ENCODE peak calls at places on chromosomes 12 and 14, in four cellular contexts. One of them, this sample, is unnamed.
A peak's percentile ranks its signal among the peaks of the same experiment; 100 is the strongest.

GRCh38 chr14:101360045-101360931 is 201.0 kb upstream of the DIO3 start:
- DNase-seq in esophagus muscularis mucosa: peak; percentile 97
- DNase-seq in adipocyte: no peak
- DNase-seq in psoas muscle: peak; percentile 78
- DNase-seq in this sample: no peak

GRCh38 chr14:93906341-93907329 is 20.5 kb upstream of the FAM181A start:
- DNase-seq in adipocyte: peak; percentile 53
- DNase-seq in esophagus muscularis mucosa: no peak
- DNase-seq in psoas muscle: no peak
- DNase-seq in this sample: peak; percentile 70

GRCh38 chr12:73863541-73863940 is 674.1 kb upstream of the ATXN7L3B start:
- DNase-seq in psoas muscle: no peak
- DNase-seq in adipocyte: peak; percentile 7
- DNase-seq in esophagus muscularis mucosa: no peak
- DNase-seq in this sample: no peak

GRCh38 chr12:101891462-101891971 is 14.1 kb downstream of the DRAM1 start:
- DNase-seq in esophagus muscularis mucosa: no peak
- DNase-seq in psoas muscle: no peak
- DNase-seq in adipocyte: peak; percentile 82
- DNase-seq in this sample: no peak

GRCh38 chr12:34393086-34393820 is 371.0 kb downstream of the ALG10 start:
- DNase-seq in esophagus muscularis mucosa: peak; percentile 86
- DNase-seq in psoas muscle: peak; percentile 7
- DNase-seq in adipocyte: no peak
- DNase-seq in this sample: peak; percentile 34

GRCh38 chr12:79138872-79139271 is 274.3 kb downstream of the SYT1 start:
- DNase-seq in psoas muscle: no peak
- DNase-seq in adipocyte: no peak
- DNase-seq in esophagus muscularis mucosa: no peak
- DNase-seq in this sample: no peak

GRCh38 chr12:28388879-28389278 is 198.6 kb downstream of the CCDC91 start:
- DNase-seq in adipocyte: no peak
- DNase-seq in psoas muscle: no peak
- DNase-seq in esophagus muscularis mucosa: no peak
- DNase-seq in this sample: no peak

GRCh38 chr14:96582995-96583394 is 80.8 kb downstream of the PAPOLA start:
- DNase-seq in adipocyte: no peak
- DNase-seq in esophagus muscularis mucosa: no peak
- DNase-seq in psoas muscle: no peak
- DNase-seq in this sample: no peak

GRCh38 chr12:40105265-40105514 is 691 bp downstream of the SLC2A13 start:
- DNase-seq in adipocyte: no peak
- DNase-seq in esophagus muscularis mucosa: no peak
- DNase-seq in psoas muscle: no peak
- DNase-seq in this sample: no peak

GRCh38 chr12:26271889-26272492 is 76.6 kb downstream of the SSPN start:
- DNase-seq in psoas muscle: peak; percentile 72
- DNase-seq in adipocyte: peak; percentile 65
- DNase-seq in esophagus muscularis mucosa: no peak
- DNase-seq in this sample: peak; percentile 64

GRCh38 chr14:69333791-69334337 is 64.2 kb downstream of the ERH start:
- DNase-seq in psoas muscle: no peak
- DNase-seq in esophagus muscularis mucosa: no peak
- DNase-seq in adipocyte: no peak
- DNase-seq in this sample: no peak

GRCh38 chr12:75058228-75058627 is 151.4 kb downstream of the KCNC2 start:
- DNase-seq in adipocyte: no peak
- DNase-seq in esophagus muscularis mucosa: no peak
- DNase-seq in psoas muscle: no peak
- DNase-seq in this sample: no peak

GRCh38 chr12:46675736-46676135 is 150.1 kb downstream of the SLC38A4 start:
- DNase-seq in esophagus muscularis mucosa: no peak
- DNase-seq in psoas muscle: no peak
- DNase-seq in adipocyte: peak; percentile 65
- DNase-seq in this sample: no peak

GRCh38 chr14:51834218-51834617 is 26.2 kb upstream of the GNG2 start:
- DNase-seq in esophagus muscularis mucosa: no peak
- DNase-seq in psoas muscle: no peak
- DNase-seq in adipocyte: no peak
- DNase-seq in this sample: no peak

GRCh38 chr12:45893240-45893639 is 97.1 kb downstream of the SCAF11 start:
- DNase-seq in esophagus muscularis mucosa: no peak
- DNase-seq in psoas muscle: no peak
- DNase-seq in adipocyte: no peak
- DNase-seq in this sample: no peak

GRCh38 chr14:97385727-97386126 is 588.5 kb downstream of the VRK1 start:
- DNase-seq in esophagus muscularis mucosa: no peak
- DNase-seq in psoas muscle: no peak
- DNase-seq in adipocyte: no peak
- DNase-seq in this sample: no peak

GRCh38 chr12:56476972-56477432 is 8.6 kb downstream of the SPRYD4 start:
- DNase-seq in psoas muscle: no peak
- DNase-seq in adipocyte: no peak
- DNase-seq in esophagus muscularis mucosa: no peak
- DNase-seq in this sample: no peak

GRCh38 chr12:109999649-109999971 is 380 bp downstream of the ANKRD13A start:
- DNase-seq in esophagus muscularis mucosa: no peak
- DNase-seq in psoas muscle: no peak
- DNase-seq in adipocyte: no peak
- DNase-seq in this sample: no peak

GRCh38 chr12:108360487-108360886 is 21.4 kb upstream of the CMKLR1 start:
- DNase-seq in adipocyte: peak; percentile 22
- DNase-seq in psoas muscle: no peak
- DNase-seq in esophagus muscularis mucosa: no peak
- DNase-seq in this sample: no peak

GRCh38 chr14:58643366-58643765 is 5.6 kb downstream of the DACT1 start:
- DNase-seq in adipocyte: no peak
- DNase-seq in esophagus muscularis mucosa: no peak
- DNase-seq in psoas muscle: no peak
- DNase-seq in this sample: no peak

GRCh38 chr12:113347-113746 is 46.8 kb downstream of the IQSEC3 start:
- DNase-seq in esophagus muscularis mucosa: no peak
- DNase-seq in adipocyte: no peak
- DNase-seq in psoas muscle: no peak
- DNase-seq in this sample: no peak

GRCh38 chr14:90674043-90674670 is 142.1 kb downstream of the TTC7B start:
- DNase-seq in adipocyte: no peak
- DNase-seq in psoas muscle: peak; percentile 33
- DNase-seq in esophagus muscularis mucosa: no peak
- DNase-seq in this sample: no peak

GRCh38 chr12:51549637-51550036 is 41.4 kb upstream of the SCN8A start:
- DNase-seq in psoas muscle: no peak
- DNase-seq in adipocyte: peak; percentile 40
- DNase-seq in esophagus muscularis mucosa: no peak
- DNase-seq in this sample: no peak

GRCh38 chr12:51269174-51270066 is 795 bp downstream of the SMAGP start:
- DNase-seq in esophagus muscularis mucosa: no peak
- DNase-seq in adipocyte: peak; percentile 66
- DNase-seq in psoas muscle: peak; percentile 31
- DNase-seq in this sample: peak; percentile 66

GRCh38 chr14:105165761-105166485 is 2.7 kb downstream of the JAG2 start:
- DNase-seq in psoas muscle: no peak
- DNase-seq in adipocyte: no peak
- DNase-seq in esophagus muscularis mucosa: no peak
- DNase-seq in this sample: no peak

GRCh38 chr14:94571950-94572349 is 9.3 kb upstream of the SERPINA5 start:
- DNase-seq in psoas muscle: no peak
- DNase-seq in adipocyte: peak; percentile 40
- DNase-seq in esophagus muscularis mucosa: no peak
- DNase-seq in this sample: no peak

GRCh38 chr14:50318031-50318626 is 6.0 kb downstream of the DMAC2L start:
- DNase-seq in psoas muscle: no peak
- DNase-seq in adipocyte: peak; percentile 80
- DNase-seq in esophagus muscularis mucosa: no peak
- DNase-seq in this sample: no peak

GRCh38 chr12:98592825-98593322 is 612 bp upstream of the SLC25A3 start:
- DNase-seq in adipocyte: no peak
- DNase-seq in esophagus muscularis mucosa: no peak
- DNase-seq in psoas muscle: no peak
- DNase-seq in this sample: no peak

GRCh38 chr12:28369483-28369882 is 179.2 kb downstream of the CCDC91 start:
- DNase-seq in psoas muscle: no peak
- DNase-seq in adipocyte: no peak
- DNase-seq in esophagus muscularis mucosa: no peak
- DNase-seq in this sample: no peak

GRCh38 chr14:67502867-67503266 is 14.3 kb upstream of the TMEM229B start:
- DNase-seq in psoas muscle: no peak
- DNase-seq in adipocyte: no peak
- DNase-seq in esophagus muscularis mucosa: no peak
- DNase-seq in this sample: no peak

GRCh38 chr12:18250313-18250916 is 10.9 kb upstream of the PIK3C2G start:
- DNase-seq in adipocyte: peak; percentile 93
- DNase-seq in psoas muscle: no peak
- DNase-seq in esophagus muscularis mucosa: no peak
- DNase-seq in this sample: no peak

DNA sequence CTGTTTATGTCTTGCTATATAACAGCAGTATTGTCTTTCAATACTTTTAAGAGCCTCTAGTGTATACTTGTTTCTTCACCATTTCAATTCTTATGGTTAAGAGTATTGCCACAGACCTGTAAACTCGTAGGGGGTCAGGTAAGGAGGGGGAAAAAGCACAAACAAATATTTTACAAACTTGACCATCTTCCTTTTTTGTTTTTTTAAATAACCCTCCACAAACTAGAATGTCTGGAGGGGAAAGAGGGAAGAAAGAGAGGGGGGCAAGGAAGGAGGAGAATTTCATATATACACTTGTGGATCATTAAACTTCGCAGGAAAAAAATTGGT is 4.3 kb downstream of the FOXA1 start:
- DNase-seq in psoas muscle: no peak
- DNase-seq in adipocyte: no peak
- DNase-seq in esophagus muscularis mucosa: no peak
- DNase-seq in this sample: no peak
- H3K27me3 ChIP-seq in psoas muscle: peaks cover 98% of the 10 kb centered on the region
- H3K27me3 ChIP-seq in adipocyte: peaks cover 80% of the 10 kb centered on the region
- H3K27me3 ChIP-seq in esophagus muscularis mucosa: peaks cover 99% of the 10 kb centered on the region
- H3K27me3 ChIP-seq in this sample: no peaks in the 10 kb centered on the region

GRCh38 chr12:112878488-112878887 is 28.3 kb upstream of the OAS1 start:
- DNase-seq in esophagus muscularis mucosa: no peak
- DNase-seq in psoas muscle: no peak
- DNase-seq in adipocyte: no peak
- DNase-seq in this sample: no peak

GRCh38 chr12:112877006-112877405 is 29.8 kb upstream of the OAS1 start:
- DNase-seq in psoas muscle: no peak
- DNase-seq in esophagus muscularis mucosa: no peak
- DNase-seq in adipocyte: no peak
- DNase-seq in this sample: no peak

GRCh38 chr12:112876506-112876905 is 30.3 kb upstream of the OAS1 start:
- DNase-seq in esophagus muscularis mucosa: no peak
- DNase-seq in psoas muscle: no peak
- DNase-seq in adipocyte: no peak
- DNase-seq in this sample: no peak

GRCh38 chr12:112881602-112882001 is 25.2 kb upstream of the OAS1 start:
- DNase-seq in esophagus muscularis mucosa: no peak
- DNase-seq in adipocyte: no peak
- DNase-seq in psoas muscle: no peak
- DNase-seq in this sample: no peak

DNA sequence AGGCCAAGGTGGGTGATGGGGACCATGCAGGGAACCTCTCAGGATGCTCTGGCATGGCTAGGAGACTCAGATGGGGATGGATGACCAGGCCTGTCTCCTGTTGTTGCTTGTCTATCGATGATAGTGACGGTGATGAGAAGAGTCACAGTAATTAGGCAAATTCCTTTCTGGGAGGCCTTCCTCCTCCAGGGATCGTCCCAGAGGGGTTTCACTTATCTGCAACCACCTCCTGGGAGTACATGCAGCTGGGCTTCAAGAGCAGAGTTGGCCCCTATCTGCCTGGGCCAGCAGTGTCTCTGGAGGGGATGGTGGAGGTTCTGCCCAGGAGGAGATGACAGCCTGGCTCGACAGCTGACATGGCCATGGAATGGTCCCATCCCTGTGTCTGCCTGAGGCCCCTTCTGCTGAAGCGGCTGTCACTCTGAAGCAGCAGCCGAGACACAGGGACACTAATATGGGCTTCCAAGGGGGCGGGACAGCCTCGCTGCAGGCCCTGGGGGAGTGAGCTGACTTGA is 27.5 kb upstream of the OAS1 start:
- DNase-seq in psoas muscle: no peak
- DNase-seq in esophagus muscularis mucosa: no peak
- DNase-seq in adipocyte: no peak
- DNase-seq in this sample: no peak
- H3K27me3 ChIP-seq in psoas muscle: peaks cover 27% of the 10 kb centered on the region
- H3K27me3 ChIP-seq in esophagus muscularis mucosa: peaks cover 72% of the 10 kb centered on the region
- H3K27me3 ChIP-seq in adipocyte: peaks cover 55% of the 10 kb centered on the region
- H3K27me3 ChIP-seq in this sample: peaks cover 44% of the 10 kb centered on the region

DNA sequence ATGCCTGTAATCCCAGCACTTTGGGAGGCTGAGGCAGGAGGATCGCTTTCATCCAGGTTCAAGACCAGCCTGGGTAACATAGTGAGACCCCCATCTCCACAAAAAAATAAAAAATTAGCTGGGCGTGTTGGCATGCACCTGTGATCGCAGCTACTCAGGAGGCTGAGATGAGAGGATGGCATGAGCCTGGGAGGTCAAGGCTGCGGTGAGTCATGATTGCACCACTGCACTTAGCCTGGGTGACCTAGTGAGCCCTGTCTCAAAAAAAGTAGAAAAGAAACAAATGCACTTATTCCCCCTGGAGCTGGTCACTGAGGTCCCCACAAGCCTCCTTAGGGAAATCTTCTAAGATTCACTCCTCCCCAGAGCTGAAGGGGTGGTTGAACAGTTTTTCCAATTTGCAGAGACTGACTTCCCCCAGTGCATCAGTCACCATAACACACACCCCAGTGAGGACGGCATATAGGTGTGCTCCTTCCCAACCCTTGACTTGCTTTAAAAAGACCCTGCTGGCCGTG is 1.6 kb downstream of the CD9 start:
- DNase-seq in psoas muscle: no peak
- DNase-seq in adipocyte: no peak
- DNase-seq in esophagus muscularis mucosa: no peak
- DNase-seq in this sample: no peak
- H3K27me3 ChIP-seq in psoas muscle: no peaks in the 10 kb centered on the region
- H3K27me3 ChIP-seq in adipocyte: no peaks in the 10 kb centered on the region
- H3K27me3 ChIP-seq in esophagus muscularis mucosa: no peaks in the 10 kb centered on the region
- H3K27me3 ChIP-seq in this sample: no peaks in the 10 kb centered on the region

GRCh38 chr12:53965251-53966069 is 7.5 kb upstream of the HOXC11 start:
- DNase-seq in esophagus muscularis mucosa: no peak
- DNase-seq in adipocyte: no peak
- DNase-seq in psoas muscle: no peak
- DNase-seq in this sample: peak; percentile 47
- H3K27me3 ChIP-seq in esophagus muscularis mucosa: peaks cover 100% of the 10 kb centered on the region
- H3K27me3 ChIP-seq in adipocyte: peaks cover 93% of the 10 kb centered on the region
- H3K27me3 ChIP-seq in psoas muscle: peaks cover 88% of the 10 kb centered on the region
- H3K27me3 ChIP-seq in this sample: peaks cover 100% of the 10 kb centered on the region

GRCh38 chr14:56862843-56863242 is 52.6 kb upstream of the OTX2 start:
- DNase-seq in esophagus muscularis mucosa: no peak
- DNase-seq in psoas muscle: no peak
- DNase-seq in adipocyte: no peak
- DNase-seq in this sample: no peak
- H3K27me3 ChIP-seq in esophagus muscularis mucosa: peaks cover 24% of the 10 kb centered on the region
- H3K27me3 ChIP-seq in psoas muscle: no peaks in the 10 kb centered on the region
- H3K27me3 ChIP-seq in adipocyte: peaks cover 6% of the 10 kb centered on the region
- H3K27me3 ChIP-seq in this sample: peaks cover 36% of the 10 kb centered on the region

GRCh38 chr12:57765003-57765697 is 1.7 kb downstream of the CYP27B1 start:
- DNase-seq in esophagus muscularis mucosa: no peak
- DNase-seq in psoas muscle: peak; percentile 38
- DNase-seq in adipocyte: peak; percentile 55
- DNase-seq in this sample: peak; percentile 87
- H3K27me3 ChIP-seq in esophagus muscularis mucosa: peaks cover 60% of the 10 kb centered on the region
- H3K27me3 ChIP-seq in psoas muscle: peaks cover 54% of the 10 kb centered on the region
- H3K27me3 ChIP-seq in adipocyte: peaks cover 44% of the 10 kb centered on the region
- H3K27me3 ChIP-seq in this sample: no peaks in the 10 kb centered on the region

GRCh38 chr12:120642806-120643205 is 2.4 kb downstream of the CABP1 start:
- DNase-seq in adipocyte: no peak
- DNase-seq in psoas muscle: no peak
- DNase-seq in esophagus muscularis mucosa: no peak
- DNase-seq in this sample: no peak
- H3K27me3 ChIP-seq in adipocyte: peaks cover 61% of the 10 kb centered on the region
- H3K27me3 ChIP-seq in psoas muscle: peaks cover 47% of the 10 kb centered on the region
- H3K27me3 ChIP-seq in esophagus muscularis mucosa: peaks cover 84% of the 10 kb centered on the region
- H3K27me3 ChIP-seq in this sample: peaks cover 15% of the 10 kb centered on the region